ENCODE peak calls at places on chromosomes 7 and 10, in five cellular contexts. One of them, this sample, is unnamed.

GRCh38 chr7:111864291-111864976 is 302.1 kb upstream of the IMMP2L start:
- DNase-seq in GM18507: no peak
- DNase-seq in ELR: no peak
- DNase-seq in HTR-8/SVneo: no peak
- DNase-seq in GM12864: no peak
- DNase-seq in this sample: no peak

GRCh38 chr7:761631-762030 is 34.5 kb upstream of the PRKAR1B start:
- DNase-seq in GM18507: no peak
- DNase-seq in ELR: no peak
- DNase-seq in HTR-8/SVneo: no peak
- DNase-seq in GM12864: no peak
- DNase-seq in this sample: no peak

GRCh38 chr7:139561-140243 is 52.7 kb upstream of the FAM20C start:
- DNase-seq in GM18507: no peak
- DNase-seq in ELR: no peak
- DNase-seq in HTR-8/SVneo: no peak
- DNase-seq in GM12864: no peak
- DNase-seq in this sample: peak; percentile 65

GRCh38 chr10:80498833-80499671 is 38.6 kb upstream of the SH2D4B start:
- DNase-seq in GM18507: no peak
- DNase-seq in ELR: peak; percentile 97
- DNase-seq in HTR-8/SVneo: peak; percentile 88
- DNase-seq in GM12864: no peak
- DNase-seq in this sample: peak; percentile 96

GRCh38 chr10:120963053-120963533 is 111.9 kb downstream of the WDR11 start:
- DNase-seq in GM18507: no peak
- DNase-seq in ELR: no peak
- DNase-seq in HTR-8/SVneo: no peak
- DNase-seq in GM12864: no peak
- DNase-seq in this sample: no peak

GRCh38 chr10:51000164-51000563 is 74.1 kb upstream of the PRKG1 start:
- DNase-seq in GM18507: no peak
- DNase-seq in ELR: peak; percentile 78
- DNase-seq in HTR-8/SVneo: no peak
- DNase-seq in GM12864: no peak
- DNase-seq in this sample: no peak

GRCh38 chr10:121188005-121188404 is 336.8 kb downstream of the WDR11 start:
- DNase-seq in GM18507: no peak
- DNase-seq in ELR: no peak
- DNase-seq in HTR-8/SVneo: no peak
- DNase-seq in GM12864: no peak
- DNase-seq in this sample: no peak

GRCh38 chr7:157669768-157670345 is 333.1 kb downstream of the DNAJB6 start:
- DNase-seq in GM18507: no peak
- DNase-seq in ELR: no peak
- DNase-seq in HTR-8/SVneo: no peak
- DNase-seq in GM12864: no peak
- DNase-seq in this sample: no peak

GRCh38 chr10:102831322-102832071 is 5.7 kb downstream of the CYP17A1 start:
- DNase-seq in GM18507: no peak
- DNase-seq in ELR: no peak
- DNase-seq in HTR-8/SVneo: no peak
- DNase-seq in GM12864: no peak
- DNase-seq in this sample: peak; percentile 82

GRCh38 chr7:151142686-151143040 is 24.8 kb downstream of the GBX1 start:
- DNase-seq in GM18507: no peak
- DNase-seq in ELR: no peak
- DNase-seq in HTR-8/SVneo: no peak
- DNase-seq in GM12864: no peak
- DNase-seq in this sample: no peak

GRCh38 chr10:118216071-118216470 is 126.1 kb downstream of the FAM204A start:
- DNase-seq in GM18507: no peak
- DNase-seq in ELR: no peak
- DNase-seq in HTR-8/SVneo: no peak
- DNase-seq in GM12864: no peak
- DNase-seq in this sample: no peak

GRCh38 chr10:128150045-128150493 is 23.8 kb upstream of the MKI67 start:
- DNase-seq in GM18507: peak; percentile 87
- DNase-seq in ELR: peak; percentile 60
- DNase-seq in HTR-8/SVneo: peak; percentile 52
- DNase-seq in GM12864: no peak
- DNase-seq in this sample: peak; percentile 99

GRCh38 chr7:70506463-70506862 is 625.5 kb upstream of the GALNT17 start:
- DNase-seq in GM18507: no peak
- DNase-seq in ELR: no peak
- DNase-seq in HTR-8/SVneo: no peak
- DNase-seq in GM12864: no peak
- DNase-seq in this sample: no peak

GRCh38 chr7:153529651-153530165 is 522.5 kb upstream of the DPP6 start:
- DNase-seq in GM18507: no peak
- DNase-seq in ELR: no peak
- DNase-seq in HTR-8/SVneo: no peak
- DNase-seq in GM12864: no peak
- DNase-seq in this sample: no peak

GRCh38 chr10:28532223-28532508 is 752 bp upstream of the WAC start:
- DNase-seq in GM18507: peak; percentile 33
- DNase-seq in ELR: peak; percentile 71
- DNase-seq in HTR-8/SVneo: no peak
- DNase-seq in GM12864: peak; percentile 26
- DNase-seq in this sample: no peak

GRCh38 chr7:87155788-87156187 is 3.5 kb downstream of the DMTF1 start:
- DNase-seq in GM18507: no peak
- DNase-seq in ELR: peak; percentile 28
- DNase-seq in HTR-8/SVneo: no peak
- DNase-seq in GM12864: no peak
- DNase-seq in this sample: no peak

GRCh38 chr10:78981257-78981969 is 87.4 kb upstream of the ZMIZ1 start:
- DNase-seq in GM18507: peak; percentile 12
- DNase-seq in ELR: no peak
- DNase-seq in HTR-8/SVneo: no peak
- DNase-seq in GM12864: no peak
- DNase-seq in this sample: no peak

GRCh38 chr7:54565432-54565831 is 23.3 kb downstream of the VSTM2A start:
- DNase-seq in GM18507: no peak
- DNase-seq in ELR: no peak
- DNase-seq in HTR-8/SVneo: no peak
- DNase-seq in GM12864: no peak
- DNase-seq in this sample: no peak

GRCh38 chr7:151409555-151410404 is at the start of gene WDR86:
- DNase-seq in GM18507: no peak
- DNase-seq in ELR: no peak
- DNase-seq in HTR-8/SVneo: no peak
- DNase-seq in GM12864: no peak
- DNase-seq in this sample: peak; percentile 66

GRCh38 chr7:2791390-2791789 is 52.7 kb downstream of the GNA12 start:
- DNase-seq in GM18507: no peak
- DNase-seq in ELR: no peak
- DNase-seq in HTR-8/SVneo: no peak
- DNase-seq in GM12864: no peak
- DNase-seq in this sample: peak; percentile 30

GRCh38 chr10:113425596-113425995 is 127.3 kb upstream of the HABP2 start:
- DNase-seq in GM18507: no peak
- DNase-seq in ELR: no peak
- DNase-seq in HTR-8/SVneo: no peak
- DNase-seq in GM12864: no peak
- DNase-seq in this sample: no peak

GRCh38 chr10:51238987-51239386 is 164.7 kb downstream of the PRKG1 start:
- DNase-seq in GM18507: no peak
- DNase-seq in ELR: no peak
- DNase-seq in HTR-8/SVneo: no peak
- DNase-seq in GM12864: no peak
- DNase-seq in this sample: no peak